ENCODE peak calls at places on chromosomes 4 and X, in seven cellular contexts. E is AG04450, M is psoas muscle, H is dorsolateral prefrontal cortex, A is A549, Q is neural crest cell, Z is ascending aorta. F is an unnamed sample.

GRCh38 chrX:14377427-14377826 is 151.9 kb upstream of the GLRA2 start:
- DNase-seq in E (no peak), M (no peak), H (no peak), A (no peak), Q (no peak), Z (no peak), F (no peak)

GRCh38 chr4:41757521-41758156 is 9.1 kb upstream of the PHOX2B start:
- DNase-seq in E (no peak), M (no peak), H (no peak), A (no peak), Q (no peak), Z (no peak), F (no peak)

GRCh38 chr4:104966349-104967033 is 180.2 kb upstream of the TET2 start:
- DNase-seq in E (no peak), M (no peak), H (no peak), A (no peak), Q (no peak), Z (no peak), F (no peak)

GRCh38 chr4:169649545-169650226 is 29.3 kb downstream of the CLCN3 start:
- DNase-seq in E (no peak), M (no peak), H (no peak), A (no peak), Q (no peak), Z (no peak), F (no peak)

GRCh38 chrX:114584434-114584943 is 603 bp downstream of the HTR2C start:
- DNase-seq in E (no peak), M (no peak), H (no peak), A (no peak), Q (peak), Z (no peak), F (no peak)

GRCh38 chrX:96919672-96920071 is 36.0 kb downstream of the RPA4 start:
- DNase-seq in E (no peak), M (no peak), H (no peak), A (no peak), Q (no peak), Z (no peak), F (no peak)

GRCh38 chr4:72553540-72553939 is 15.5 kb downstream of the ADAMTS3 start:
- DNase-seq in E (no peak), M (no peak), H (no peak), A (no peak), Q (no peak), Z (no peak), F (no peak)

GRCh38 chr4:6852582-6852981 is 57.0 kb upstream of the TBC1D14 start:
- DNase-seq in E (no peak), M (no peak), H (no peak), A (no peak), Q (no peak), Z (no peak), F (no peak)

GRCh38 chrX:17737707-17738001 is 361 bp downstream of the SCML1 start:
- DNase-seq in E (no peak), M (no peak), H (no peak), A (no peak), Q (no peak), Z (no peak), F (no peak)

GRCh38 chrX:23333842-23334535 is 660 bp upstream of the PTCHD1 start:
- DNase-seq in E (no peak), M (no peak), H (peak), A (no peak), Q (no peak), Z (no peak), F (peak)

GRCh38 chr4:23890369-23891063 is 669 bp upstream of the PPARGC1A start:
- DNase-seq in E (no peak), M (no peak), H (peak), A (no peak), Q (no peak), Z (no peak), F (no peak)

GRCh38 chr4:177367336-177367735 is 57.7 kb downstream of the NEIL3 start:
- DNase-seq in E (peak), M (no peak), H (no peak), A (no peak), Q (no peak), Z (no peak), F (no peak)
- TF ChIP-seq CTCF in E (peak), M (no peak), H (no peak), A (no peak), Q (peak), Z (no peak), F (no peak)

DNA sequence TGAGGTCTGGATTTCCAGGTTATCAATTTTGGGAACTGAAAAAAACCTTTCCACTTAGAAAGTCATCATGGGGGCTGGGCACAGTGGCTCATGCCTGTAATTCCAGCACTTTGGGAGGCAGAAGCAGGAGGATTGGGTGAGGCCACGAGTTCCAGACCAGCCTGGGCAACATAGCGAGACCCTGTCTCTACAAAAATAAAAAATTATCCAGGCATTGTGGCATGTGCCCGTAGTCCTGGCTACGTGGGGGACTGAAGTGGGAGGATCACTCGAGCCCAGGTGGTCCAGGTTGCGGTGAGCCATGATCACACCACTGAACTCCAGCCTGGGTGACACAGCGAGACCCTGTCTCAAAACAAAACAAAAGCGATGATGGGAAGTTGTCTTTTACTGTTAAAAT is 7.9 kb downstream of the TENM3 start:
- DNase-seq in E (no peak), M (no peak), H (no peak), A (no peak), Q (no peak), Z (no peak), F (no peak)
- TF ChIP-seq CTCF in E (no peak), M (no peak), H (no peak), A (no peak), Q (no peak), Z (no peak), F (no peak)

GRCh38 chr4:88705805-88706518 is 8.3 kb upstream of the NAP1L5 start:
- DNase-seq in E (no peak), M (no peak), H (no peak), A (no peak), Q (no peak), Z (no peak), F (no peak)

GRCh38 chr4:88702780-88703179 is 5.2 kb upstream of the NAP1L5 start:
- DNase-seq in E (no peak), M (no peak), H (no peak), A (no peak), Q (no peak), Z (no peak), F (no peak)

GRCh38 chr4:88709989-88710388 is 12.4 kb upstream of the NAP1L5 start:
- DNase-seq in E (no peak), M (no peak), H (no peak), A (no peak), Q (no peak), Z (no peak), F (no peak)

GRCh38 chr4:88705223-88705622 is 7.6 kb upstream of the NAP1L5 start:
- DNase-seq in E (no peak), M (no peak), H (no peak), A (no peak), Q (no peak), Z (no peak), F (no peak)

GRCh38 chr4:88706574-88706973 is 8.9 kb upstream of the NAP1L5 start:
- DNase-seq in E (peak), M (peak), H (peak), A (peak), Q (no peak), Z (peak), F (no peak)
- TF ChIP-seq CTCF in E (peak), M (peak), H (peak), A (peak), Q (peak), Z (peak), F (peak)

DNA sequence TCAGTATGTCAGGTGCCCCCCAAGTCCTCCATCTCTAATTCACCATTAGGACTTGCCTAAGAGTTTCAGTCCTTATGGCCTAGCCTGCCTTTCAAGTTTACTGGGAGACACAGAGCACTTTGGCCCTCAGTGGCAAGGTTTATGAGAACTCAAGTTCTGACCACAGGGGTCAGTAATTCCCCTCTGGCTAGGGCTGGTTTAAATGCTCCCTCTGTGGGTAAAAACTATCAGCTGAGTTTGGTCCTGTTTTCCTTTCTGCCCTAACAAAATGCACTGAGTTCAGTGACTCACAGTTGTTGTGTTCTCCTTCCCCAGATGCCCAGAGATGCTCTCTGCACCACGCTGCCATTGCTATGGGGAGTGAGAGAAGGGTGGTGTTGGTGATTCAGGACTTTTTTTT is 163.2 kb downstream of the RELL1 start:
- DNase-seq in E (no peak), M (no peak), H (no peak), A (no peak), Q (no peak), Z (no peak), F (no peak)
- TF ChIP-seq CTCF in E (no peak), M (no peak), H (no peak), A (no peak), Q (no peak), Z (no peak), F (no peak)

DNA sequence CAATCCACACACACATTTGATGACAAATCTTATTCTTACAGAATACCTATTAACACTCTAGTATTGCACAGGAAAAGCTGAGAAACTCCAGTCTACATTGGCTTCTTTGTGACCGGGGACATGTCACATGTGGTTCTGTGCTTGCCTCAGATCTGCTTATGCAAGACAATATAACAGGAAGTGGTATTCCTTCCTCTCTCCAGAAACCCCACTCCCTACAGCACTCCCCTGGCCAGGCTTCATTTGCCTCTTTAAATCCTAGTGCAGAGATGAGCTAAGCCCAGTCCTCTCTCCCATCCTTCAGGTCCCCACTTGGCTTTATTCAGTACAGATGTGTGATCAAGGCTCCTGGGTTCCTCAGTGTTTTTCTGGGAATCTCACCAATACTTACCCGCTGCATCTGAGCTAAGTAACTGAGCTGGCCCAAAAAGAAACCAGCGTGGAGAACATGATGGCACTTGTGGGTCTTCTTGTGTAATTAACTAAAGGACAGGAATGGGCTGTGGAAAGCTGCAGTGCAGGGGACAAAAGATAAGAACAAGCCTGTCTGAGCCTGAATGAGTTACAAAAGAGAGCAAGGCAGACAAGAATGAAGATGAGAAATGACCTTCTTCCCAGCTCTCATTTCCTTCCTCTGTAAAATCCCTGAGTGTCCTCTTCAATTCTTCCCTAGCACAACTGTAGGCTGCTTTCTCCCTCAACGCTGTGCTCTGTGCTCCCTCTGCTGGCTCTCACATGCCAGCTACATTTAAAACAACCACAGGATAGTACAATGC is 105.6 kb downstream of the HNRNPD start:
- DNase-seq in E (peak), M (peak), H (peak), A (peak), Q (peak), Z (peak), F (no peak)
- TF ChIP-seq CTCF in E (peak), M (peak), H (peak), A (peak), Q (peak), Z (peak), F (peak)

DNA sequence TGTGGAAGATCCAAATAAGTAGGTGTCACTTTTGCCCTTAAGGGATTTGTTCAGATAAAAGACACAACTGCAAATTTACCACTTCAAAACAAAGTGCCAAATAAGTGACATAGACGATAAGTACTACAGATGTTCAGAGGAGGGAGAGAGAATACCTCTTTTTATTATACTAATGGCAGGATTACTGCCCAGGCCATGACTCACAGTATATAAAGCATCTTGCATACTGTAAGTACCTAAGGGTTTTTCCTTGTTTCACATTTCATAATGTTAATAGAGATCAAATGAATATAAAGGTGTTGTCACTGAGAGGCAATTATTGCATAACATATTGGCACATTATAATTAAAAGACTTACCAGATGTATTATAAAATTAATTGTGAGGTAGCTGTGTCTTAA is 46.4 kb downstream of the PTPN13 start:
- DNase-seq in E (peak), M (no peak), H (no peak), A (no peak), Q (no peak), Z (no peak), F (no peak)
- TF ChIP-seq CTCF in E (no peak), M (no peak), H (no peak), A (no peak), Q (no peak), Z (no peak), F (no peak)

GRCh38 chr4:126238010-126238409 is 923.3 kb downstream of the FAT4 start:
- DNase-seq in E (no peak), M (no peak), H (no peak), A (no peak), Q (no peak), Z (no peak), F (no peak)
- TF ChIP-seq CTCF in E (no peak), M (no peak), H (no peak), A (no peak), Q (no peak), Z (no peak), F (no peak)

F was measured in D721Med.